ENCODE peak calls at places on chromosomes 11 and 22, in seven cellular contexts. One of them, this sample, is unnamed.

GRCh38 chr11:34851916-34852315 is 64.3 kb downstream of the APIP start:
- DNase-seq in mammary epithelial cell: no peak
- DNase-seq in T1000: no peak
- DNase-seq in colonic mucosa: no peak
- DNase-seq in HS-5: no peak
- DNase-seq in uterus: no peak
- DNase-seq in stimulated activated CD8-positive, alpha-beta memory T cell treated with anti-CD3 and anti-CD28 coated beads, Interleukin-7, amount 100 ng/mL, for 48 hours: no peak
- DNase-seq in this sample: no peak

GRCh38 chr11:64744544-64745218 is 739 bp upstream of the RASGRP2 start:
- DNase-seq in HS-5: no peak
- DNase-seq in colonic mucosa: no peak
- DNase-seq in mammary epithelial cell: no peak
- DNase-seq in T1000: no peak
- DNase-seq in stimulated activated CD8-positive, alpha-beta memory T cell treated with anti-CD3 and anti-CD28 coated beads, Interleukin-7, amount 100 ng/mL, for 48 hours: no peak
- DNase-seq in uterus: peak
- DNase-seq in this sample: no peak

GRCh38 chr11:3710485-3711259 is 39.5 kb upstream of the CHRNA10 start:
- DNase-seq in mammary epithelial cell: no peak
- DNase-seq in HS-5: no peak
- DNase-seq in uterus: no peak
- DNase-seq in colonic mucosa: no peak
- DNase-seq in stimulated activated CD8-positive, alpha-beta memory T cell treated with anti-CD3 and anti-CD28 coated beads, Interleukin-7, amount 100 ng/mL, for 48 hours: no peak
- DNase-seq in T1000: no peak
- DNase-seq in this sample: no peak

GRCh38 chr11:291281-292210 is 2.6 kb downstream of the PGGHG start:
- DNase-seq in uterus: no peak
- DNase-seq in T1000: no peak
- DNase-seq in stimulated activated CD8-positive, alpha-beta memory T cell treated with anti-CD3 and anti-CD28 coated beads, Interleukin-7, amount 100 ng/mL, for 48 hours: no peak
- DNase-seq in mammary epithelial cell: no peak
- DNase-seq in HS-5: no peak
- DNase-seq in colonic mucosa: no peak
- DNase-seq in this sample: no peak

GRCh38 chr11:79052539-79052938 is 388.3 kb downstream of the TENM4 start:
- DNase-seq in mammary epithelial cell: no peak
- DNase-seq in uterus: no peak
- DNase-seq in colonic mucosa: no peak
- DNase-seq in T1000: no peak
- DNase-seq in stimulated activated CD8-positive, alpha-beta memory T cell treated with anti-CD3 and anti-CD28 coated beads, Interleukin-7, amount 100 ng/mL, for 48 hours: no peak
- DNase-seq in HS-5: no peak
- DNase-seq in this sample: no peak

GRCh38 chr11:57274904-57275498 is 38.0 kb upstream of the APLNR start:
- DNase-seq in HS-5: no peak
- DNase-seq in stimulated activated CD8-positive, alpha-beta memory T cell treated with anti-CD3 and anti-CD28 coated beads, Interleukin-7, amount 100 ng/mL, for 48 hours: no peak
- DNase-seq in uterus: no peak
- DNase-seq in mammary epithelial cell: no peak
- DNase-seq in colonic mucosa: no peak
- DNase-seq in T1000: no peak
- DNase-seq in this sample: no peak

GRCh38 chr11:77074205-77074604 is 7.4 kb downstream of the CAPN5 start:
- DNase-seq in stimulated activated CD8-positive, alpha-beta memory T cell treated with anti-CD3 and anti-CD28 coated beads, Interleukin-7, amount 100 ng/mL, for 48 hours: no peak
- DNase-seq in mammary epithelial cell: no peak
- DNase-seq in uterus: peak
- DNase-seq in HS-5: no peak
- DNase-seq in T1000: no peak
- DNase-seq in colonic mucosa: peak
- DNase-seq in this sample: no peak

GRCh38 chr22:48651036-48651890 is 1176.4 kb downstream of the BRD1 start:
- DNase-seq in HS-5: no peak
- DNase-seq in stimulated activated CD8-positive, alpha-beta memory T cell treated with anti-CD3 and anti-CD28 coated beads, Interleukin-7, amount 100 ng/mL, for 48 hours: no peak
- DNase-seq in mammary epithelial cell: no peak
- DNase-seq in uterus: no peak
- DNase-seq in colonic mucosa: no peak
- DNase-seq in T1000: no peak
- DNase-seq in this sample: no peak

GRCh38 chr11:34199525-34199924 is 94.1 kb downstream of the NAT10 start:
- DNase-seq in stimulated activated CD8-positive, alpha-beta memory T cell treated with anti-CD3 and anti-CD28 coated beads, Interleukin-7, amount 100 ng/mL, for 48 hours: no peak
- DNase-seq in colonic mucosa: no peak
- DNase-seq in mammary epithelial cell: no peak
- DNase-seq in T1000: no peak
- DNase-seq in uterus: no peak
- DNase-seq in HS-5: no peak
- DNase-seq in this sample: no peak

GRCh38 chr11:76656087-76656531 is 14.4 kb downstream of the LRRC32 start:
- DNase-seq in mammary epithelial cell: no peak
- DNase-seq in HS-5: no peak
- DNase-seq in stimulated activated CD8-positive, alpha-beta memory T cell treated with anti-CD3 and anti-CD28 coated beads, Interleukin-7, amount 100 ng/mL, for 48 hours: no peak
- DNase-seq in uterus: no peak
- DNase-seq in colonic mucosa: peak
- DNase-seq in T1000: no peak
- DNase-seq in this sample: no peak

GRCh38 chr11:127470485-127470884 is 469.9 kb upstream of the KIRREL3 start:
- DNase-seq in mammary epithelial cell: no peak
- DNase-seq in stimulated activated CD8-positive, alpha-beta memory T cell treated with anti-CD3 and anti-CD28 coated beads, Interleukin-7, amount 100 ng/mL, for 48 hours: no peak
- DNase-seq in uterus: no peak
- DNase-seq in colonic mucosa: no peak
- DNase-seq in HS-5: no peak
- DNase-seq in T1000: no peak
- DNase-seq in this sample: no peak